ENCODE peak calls at places on chromosomes 5 and 9, in eight cellular contexts. J is PC-9, E is HCT116, A is lower lobe of right lung, T is spleen, F is sigmoid colon, R is tibial artery, K is colonic mucosa. Q is an unnamed sample. For H3K9me3 and H3K4me1, the result is how much of the 10 kb centered on the place peaks cover.

GRCh38 chr9:135961811-135962695 is 880 bp upstream of the UBAC1 start:
- DNase-seq in J (no peak), E (no peak), A (no peak), T (no peak), F (no peak), R (no peak), K (no peak), Q (no peak)

GRCh38 chr5:145752947-145753346 is 82.2 kb downstream of the PRELID2 start:
- DNase-seq in J (no peak), E (no peak), A (no peak), T (no peak), F (no peak), R (no peak), K (no peak), Q (no peak)

GRCh38 chr5:139140631-139141071 is 57.5 kb downstream of the SIL1 start:
- DNase-seq in J (no peak), E (no peak), A (no peak), T (no peak), F (peak), R (peak), K (no peak), Q (no peak)

GRCh38 chr5:93017854-93018253 is 563.2 kb downstream of the NR2F1-AS1 start:
- DNase-seq in J (no peak), E (no peak), A (no peak), T (no peak), F (no peak), R (no peak), K (no peak), Q (peak)

GRCh38 chr9:83572524-83572923 is 34.3 kb upstream of the FRMD3 start:
- DNase-seq in J (no peak), E (no peak), A (no peak), T (no peak), F (no peak), R (peak), K (no peak), Q (no peak)

GRCh38 chr5:37637165-37637845 is 202.5 kb downstream of the GDNF start:
- DNase-seq in J (no peak), E (no peak), A (no peak), T (no peak), F (no peak), R (no peak), K (no peak), Q (no peak)

GRCh38 chr9:105881654-105882349 is 187.5 kb downstream of the TMEM38B start:
- DNase-seq in J (peak), E (peak), A (peak), T (peak), F (no peak), R (peak), K (peak), Q (peak)

GRCh38 chr9:14258840-14259239 is 55.1 kb downstream of the NFIB start:
- DNase-seq in J (peak), E (no peak), A (no peak), T (no peak), F (no peak), R (no peak), K (no peak), Q (no peak)

GRCh38 chr5:133993152-133993548 is 11.6 kb downstream of the VDAC1 start:
- DNase-seq in J (peak), E (no peak), A (no peak), T (no peak), F (no peak), R (no peak), K (no peak), Q (no peak)

GRCh38 chr9:134388289-134388808 is 62.1 kb downstream of the RXRA start:
- DNase-seq in J (no peak), E (no peak), A (no peak), T (no peak), F (no peak), R (no peak), K (no peak), Q (no peak)

GRCh38 chr9:134384811-134385479 is 58.7 kb downstream of the RXRA start:
- DNase-seq in J (peak), E (no peak), A (no peak), T (no peak), F (no peak), R (no peak), K (no peak), Q (no peak)

GRCh38 chr9:134385873-134386370 is 59.7 kb downstream of the RXRA start:
- DNase-seq in J (no peak), E (no peak), A (no peak), T (peak), F (no peak), R (no peak), K (no peak), Q (no peak)

GRCh38 chr9:134388976-134389375 is 62.7 kb downstream of the RXRA start:
- DNase-seq in J (no peak), E (no peak), A (no peak), T (no peak), F (no peak), R (no peak), K (no peak), Q (no peak)

DNA sequence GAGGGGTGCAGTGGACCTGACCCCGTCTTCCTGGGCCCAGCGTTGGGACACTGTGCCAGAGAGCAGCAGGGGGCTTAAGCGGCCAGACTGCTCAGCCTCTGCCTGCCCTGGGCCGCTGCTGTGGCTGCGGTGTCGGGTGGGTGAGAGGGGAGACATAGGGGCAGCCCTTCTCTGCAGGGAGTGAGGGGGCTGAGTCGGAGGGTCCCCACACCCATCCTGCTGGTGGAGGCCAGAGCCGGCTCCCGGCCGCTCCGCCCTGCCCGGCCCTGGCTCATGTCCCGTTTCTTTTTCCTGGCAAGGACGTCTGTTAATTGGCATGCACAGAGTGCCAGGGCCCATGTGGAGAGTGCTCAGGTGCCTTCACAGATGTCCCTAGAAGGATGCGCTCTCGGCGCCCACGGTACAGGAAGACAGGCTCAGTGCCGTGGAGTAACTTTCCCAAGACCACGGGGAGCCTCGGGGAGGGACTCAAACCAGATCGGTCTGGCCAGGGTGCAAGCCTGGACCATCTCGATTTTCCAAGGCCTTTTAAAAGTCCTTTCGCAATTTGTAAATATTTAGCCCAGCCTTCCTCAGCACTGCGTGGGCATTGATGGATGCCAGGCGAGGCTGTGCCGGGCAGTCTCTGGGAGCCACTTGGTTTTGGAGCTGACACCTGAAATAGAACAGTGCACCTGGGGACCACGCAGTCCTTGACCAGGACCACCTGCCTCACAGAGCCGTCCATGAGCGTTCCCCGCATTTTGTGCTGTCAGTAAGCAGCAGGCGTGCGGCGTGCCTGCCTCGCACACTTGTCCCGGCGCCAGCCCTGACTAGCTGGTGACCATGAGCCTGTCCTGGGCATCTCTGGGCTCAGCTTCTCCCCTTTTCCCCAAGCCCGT is 60.9 kb downstream of the RXRA start:
- DNase-seq in J (no peak), E (no peak), A (no peak), T (no peak), F (peak), R (peak), K (no peak), Q (no peak)
- H3K4me3 ChIP-seq in J (no peak), E (no peak), A (no peak), T (no peak), F (no peak), R (peak), K (no peak), Q (no peak)

GRCh38 chr5:150895431-150896428 is 9.1 kb downstream of the ZNF300 start:
- DNase-seq in J (no peak), E (no peak), A (no peak), T (no peak), F (no peak), R (no peak), K (no peak), Q (no peak)
- H3K9me3 ChIP-seq in J (half or more), E (under half), A (half or more), T (half or more), F (half or more), R (half or more), K (under half), Q (under half)

DNA sequence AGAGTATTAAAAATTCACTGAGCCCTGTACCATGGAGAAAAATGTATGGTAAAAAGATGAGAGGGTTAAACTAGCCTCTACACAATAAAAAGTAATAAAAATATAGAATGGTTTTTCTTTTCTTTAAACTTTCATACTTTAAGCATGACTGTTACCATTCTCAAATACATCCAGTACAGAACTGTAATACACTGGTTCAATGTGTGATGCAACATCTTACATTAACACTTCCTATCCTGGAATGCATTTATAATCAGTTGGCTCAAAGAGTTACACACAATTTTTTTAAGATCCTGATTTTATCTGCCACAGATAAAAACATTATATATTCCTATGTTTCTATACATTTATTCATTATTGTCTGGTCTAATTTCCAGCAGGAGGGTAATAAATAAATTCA is 4.7 kb downstream of the GNAQ start:
- DNase-seq in J (no peak), E (no peak), A (no peak), T (no peak), F (no peak), R (no peak), K (no peak), Q (no peak)
- H3K4me1 ChIP-seq in J (under half), E (under half), A (half or more), T (under half), F (half or more), R (under half), K (under half), Q (under half)

GRCh38 chr9:16726023-16726422 is 144.4 kb downstream of the BNC2 start:
- DNase-seq in J (no peak), E (no peak), A (no peak), T (no peak), F (no peak), R (no peak), K (no peak), Q (peak)
- H3K4me3 ChIP-seq in J (peak), E (no peak), A (peak), T (no peak), F (no peak), R (no peak), K (no peak), Q (peak)

GRCh38 chr5:131999041-131999440 is 12.4 kb downstream of the ACSL6 start:
- DNase-seq in J (no peak), E (no peak), A (no peak), T (peak), F (no peak), R (no peak), K (no peak), Q (no peak)

GRCh38 chr5:131999991-132000490 is 11.4 kb downstream of the ACSL6 start:
- DNase-seq in J (no peak), E (no peak), A (peak), T (peak), F (peak), R (no peak), K (no peak), Q (no peak)

GRCh38 chr5:132000677-132001453 is 10.6 kb downstream of the ACSL6 start:
- DNase-seq in J (no peak), E (no peak), A (peak), T (peak), F (no peak), R (no peak), K (no peak), Q (no peak)

GRCh38 chr5:131998431-131999040 is 12.9 kb downstream of the ACSL6 start:
- DNase-seq in J (no peak), E (no peak), A (peak), T (no peak), F (no peak), R (no peak), K (no peak), Q (no peak)

DNA sequence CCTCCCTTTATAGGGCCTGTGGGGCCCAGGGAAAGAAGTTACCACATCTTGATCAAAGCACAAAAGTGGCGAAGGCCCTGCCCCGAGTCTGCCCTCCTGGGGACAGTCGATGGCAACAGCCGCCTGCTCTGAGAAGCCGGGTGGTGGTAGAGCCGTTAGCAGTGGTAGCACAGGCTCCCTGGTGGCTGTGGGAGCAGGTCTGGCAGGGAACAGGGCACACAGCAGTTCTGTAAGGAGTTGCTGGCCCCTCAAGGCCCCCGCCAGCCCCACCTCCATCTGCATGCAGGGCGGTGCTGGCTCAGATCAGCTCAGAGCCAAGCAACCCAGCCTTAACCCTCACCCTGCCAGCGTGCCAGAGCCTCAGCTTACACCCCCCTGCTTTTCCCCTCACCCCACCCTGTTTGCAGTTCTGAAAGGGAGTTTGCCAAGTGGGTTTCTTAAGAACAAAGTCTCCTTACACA is 12.0 kb downstream of the ACSL6 start:
- DNase-seq in J (no peak), E (no peak), A (peak), T (peak), F (peak), R (no peak), K (no peak), Q (no peak)
- H3K9me3 ChIP-seq in J (under half), E (under half), A (under half), T (under half), F (under half), R (under half), K (under half), Q (under half)

GRCh38 chr5:132429451-132430440 is 60.2 kb downstream of the SLC22A5 start:
- DNase-seq in J (no peak), E (no peak), A (no peak), T (no peak), F (no peak), R (no peak), K (no peak), Q (no peak)
- H3K4me1 ChIP-seq in J (half or more), E (half or more), A (half or more), T (half or more), F (half or more), R (under half), K (half or more), Q (half or more)

GRCh38 chr9:137052998-137053943 is 590 bp downstream of the ENTPD2 start:
- DNase-seq in J (peak), E (no peak), A (no peak), T (no peak), F (no peak), R (no peak), K (no peak), Q (no peak)
- H3K4me3 ChIP-seq in J (peak), E (peak), A (peak), T (peak), F (no peak), R (peak), K (peak), Q (no peak)